ENCODE peak calls at places on chromosomes 12 and 14, in nine cellular contexts. L is K562; F is GM23248; R is small intestine; T is fibroblast of lung; S is transverse colon; H is SJSA1; W is body of pancreas; C is CD8-positive, alpha-beta memory T cell. A is an unnamed sample. For H3K4me1 and H3K36me3, the result is how much of the 10 kb centered on the place peaks cover.

GRCh38 chr14:89357655-89358297 is 59.3 kb downstream of the FOXN3 start:
- DNase-seq in L (no peak), F (no peak), R (no peak), T (peak), S (no peak), H (no peak), W (no peak), C (no peak), A (no peak)

GRCh38 chr12:14936224-14936861 is 2.0 kb downstream of the ERP27 start:
- DNase-seq in L (no peak), F (peak), R (no peak), T (no peak), S (no peak), H (no peak), W (peak), C (no peak), A (peak)

GRCh38 chr14:50403433-50403832 is 6.8 kb upstream of the CDKL1 start:
- DNase-seq in L (no peak), F (peak), R (no peak), T (peak), S (no peak), H (no peak), W (no peak), C (no peak), A (no peak)

GRCh38 chr14:39381366-39381765 is 50.9 kb downstream of the FBXO33 start:
- DNase-seq in L (no peak), F (no peak), R (no peak), T (no peak), S (no peak), H (peak), W (no peak), C (no peak), A (no peak)

GRCh38 chr12:88057994-88058718 is 29.0 kb upstream of the C12orf50 start:
- DNase-seq in L (no peak), F (peak), R (no peak), T (no peak), S (no peak), H (no peak), W (no peak), C (no peak), A (no peak)

GRCh38 chr12:74339211-74339610 is 198.4 kb upstream of the ATXN7L3B start:
- DNase-seq in L (no peak), F (no peak), R (no peak), T (no peak), S (no peak), H (peak), W (no peak), C (no peak), A (no peak)

GRCh38 chr12:12521044-12521485 is 41.6 kb downstream of the DUSP16 start:
- DNase-seq in L (no peak), F (no peak), R (peak), T (no peak), S (no peak), H (no peak), W (no peak), C (no peak), A (peak)

GRCh38 chr12:4518106-4518728 is 20.5 kb upstream of the RAD51AP1 start:
- DNase-seq in L (no peak), F (peak), R (no peak), T (peak), S (no peak), H (peak), W (no peak), C (no peak), A (no peak)

GRCh38 chr12:42259699-42260098 is 21.7 kb upstream of the YAF2 start:
- DNase-seq in L (no peak), F (no peak), R (no peak), T (no peak), S (no peak), H (no peak), W (no peak), C (no peak), A (no peak)

GRCh38 chr14:20642182-20642581 is 691 bp upstream of the OR6S1 start:
- DNase-seq in L (no peak), F (no peak), R (no peak), T (no peak), S (no peak), H (no peak), W (no peak), C (no peak), A (no peak)

GRCh38 chr12:103884316-103884715 is 43.3 kb upstream of the NT5DC3 start:
- DNase-seq in L (peak), F (peak), R (no peak), T (peak), S (peak), H (no peak), W (no peak), C (no peak), A (no peak)

GRCh38 chr14:66074546-66074945 is 411.6 kb upstream of the CCDC196 start:
- DNase-seq in L (no peak), F (no peak), R (no peak), T (no peak), S (no peak), H (no peak), W (no peak), C (no peak), A (no peak)

GRCh38 chr14:85528080-85528881 is 1.7 kb upstream of the FLRT2 start:
- DNase-seq in L (no peak), F (peak), R (no peak), T (peak), S (no peak), H (peak), W (peak), C (no peak), A (peak)

GRCh38 chr12:96985515-96986362 is 78.7 kb downstream of the NEDD1 start:
- DNase-seq in L (peak), F (peak), R (peak), T (no peak), S (peak), H (no peak), W (peak), C (peak), A (no peak)

GRCh38 chr12:2877959-2878732 is 1.1 kb downstream of the RHNO1 start:
- DNase-seq in L (no peak), F (peak), R (peak), T (peak), S (no peak), H (no peak), W (no peak), C (no peak), A (peak)

GRCh38 chr12:62995097-62995496 is 60.1 kb upstream of the PPM1H start:
- DNase-seq in L (no peak), F (no peak), R (no peak), T (no peak), S (no peak), H (no peak), W (no peak), C (no peak), A (no peak)

GRCh38 chr14:100891051-100891450 is 12.5 kb downstream of the RTL1 start:
- DNase-seq in L (no peak), F (no peak), R (no peak), T (no peak), S (peak), H (no peak), W (peak), C (no peak), A (no peak)

GRCh38 chr14:50937325-50937724 is 7.0 kb downstream of the PYGL start:
- DNase-seq in L (no peak), F (peak), R (no peak), T (peak), S (no peak), H (no peak), W (no peak), C (no peak), A (no peak)

GRCh38 chr12:53600490-53601295 is 25.5 kb downstream of the ATF7 start:
- DNase-seq in L (no peak), F (no peak), R (no peak), T (no peak), S (no peak), H (no peak), W (no peak), C (no peak), A (no peak)

GRCh38 chr14:96156804-96157760 is 47.6 kb upstream of the BDKRB2 start:
- DNase-seq in L (no peak), F (no peak), R (peak), T (no peak), S (no peak), H (no peak), W (no peak), C (no peak), A (no peak)

GRCh38 chr14:22671622-22672021 is 27.5 kb upstream of the OR6J1 start:
- DNase-seq in L (peak), F (peak), R (no peak), T (no peak), S (no peak), H (no peak), W (no peak), C (no peak), A (no peak)

GRCh38 chr14:32345311-32345771 is 16.2 kb downstream of the AKAP6 start:
- DNase-seq in L (no peak), F (peak), R (peak), T (peak), S (peak), H (no peak), W (no peak), C (no peak), A (no peak)

GRCh38 chr12:6627598-6627997 is 8.2 kb downstream of the LPAR5 start:
- DNase-seq in L (peak), F (no peak), R (no peak), T (no peak), S (no peak), H (no peak), W (no peak), C (peak), A (peak)

GRCh38 chr14:97443412-97443811 is 646.2 kb downstream of the VRK1 start:
- DNase-seq in L (no peak), F (no peak), R (no peak), T (no peak), S (no peak), H (no peak), W (no peak), C (no peak), A (no peak)

GRCh38 chr12:47024463-47024862 is 55.0 kb upstream of the PCED1B start:
- DNase-seq in L (no peak), F (peak), R (no peak), T (no peak), S (no peak), H (peak), W (no peak), C (no peak), A (no peak)

GRCh38 chr12:24444634-24445033 is 495.2 kb upstream of the SOX5 start:
- DNase-seq in L (no peak), F (no peak), R (no peak), T (no peak), S (no peak), H (no peak), W (no peak), C (no peak), A (no peak)

GRCh38 chr12:115051378-115051777 is 367.4 kb upstream of the TBX3 start:
- DNase-seq in L (no peak), F (no peak), R (no peak), T (no peak), S (no peak), H (no peak), W (no peak), C (no peak), A (no peak)

GRCh38 chr14:102323102-102323501 is 3.6 kb downstream of the ZNF839 start:
- DNase-seq in L (no peak), F (peak), R (peak), T (peak), S (peak), H (peak), W (peak), C (no peak), A (peak)

GRCh38 chr14:77031680-77032482 is 3.4 kb upstream of the IRF2BPL start:
- DNase-seq in L (no peak), F (peak), R (no peak), T (peak), S (peak), H (no peak), W (no peak), C (no peak), A (no peak)

GRCh38 chr14:89351364-89351957 is 65.6 kb downstream of the FOXN3 start:
- DNase-seq in L (no peak), F (peak), R (no peak), T (peak), S (peak), H (peak), W (peak), C (no peak), A (peak)

GRCh38 chr12:96099986-96100385 is 64.6 kb upstream of the LTA4H start:
- DNase-seq in L (no peak), F (no peak), R (no peak), T (no peak), S (no peak), H (no peak), W (no peak), C (no peak), A (no peak)

GRCh38 chr12:52847335-52848102 is 1.3 kb downstream of the KRT78 start:
- DNase-seq in L (peak), F (peak), R (no peak), T (no peak), S (no peak), H (no peak), W (no peak), C (no peak), A (no peak)

GRCh38 chr12:84911331-84912190 is 1.0 kb downstream of the SLC6A15 start:
- DNase-seq in L (no peak), F (peak), R (peak), T (peak), S (peak), H (peak), W (peak), C (no peak), A (peak)

GRCh38 chr12:50567926-50568325 is 63.1 kb downstream of the DIP2B start:
- DNase-seq in L (no peak), F (peak), R (peak), T (peak), S (no peak), H (peak), W (no peak), C (no peak), A (no peak)
- H3K4me1 ChIP-seq in L (under half), F (under half), R (under half), T (under half), S (under half), H (under half), W (half or more), C (under half), A (under half)

DNA sequence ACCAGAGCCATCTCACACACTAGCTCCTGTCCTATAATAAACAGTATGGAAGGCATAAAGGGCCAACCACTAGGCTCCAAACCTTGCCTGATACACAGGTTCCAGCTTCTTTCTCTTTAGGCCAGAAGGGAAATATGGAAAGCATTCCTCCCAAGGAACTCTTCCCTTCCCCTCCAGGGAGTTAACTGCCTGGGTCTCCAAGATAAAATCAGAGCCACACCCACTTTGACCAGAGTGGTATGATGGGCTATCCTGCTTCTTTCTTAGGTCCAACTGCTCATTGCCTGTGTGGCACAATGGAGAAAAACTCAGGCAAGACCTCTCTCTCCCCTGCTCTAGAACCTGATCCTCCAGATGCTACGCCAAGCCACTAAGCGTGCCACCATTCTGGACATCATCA is 2.1 kb downstream of the TSSK4 start:
- DNase-seq in L (no peak), F (no peak), R (no peak), T (no peak), S (no peak), H (no peak), W (peak), C (no peak), A (no peak)
- H3K36me3 ChIP-seq in L (half or more), F (under half), R (under half), T (under half), S (under half), H (half or more), W (under half), C (under half), A (half or more)

DNA sequence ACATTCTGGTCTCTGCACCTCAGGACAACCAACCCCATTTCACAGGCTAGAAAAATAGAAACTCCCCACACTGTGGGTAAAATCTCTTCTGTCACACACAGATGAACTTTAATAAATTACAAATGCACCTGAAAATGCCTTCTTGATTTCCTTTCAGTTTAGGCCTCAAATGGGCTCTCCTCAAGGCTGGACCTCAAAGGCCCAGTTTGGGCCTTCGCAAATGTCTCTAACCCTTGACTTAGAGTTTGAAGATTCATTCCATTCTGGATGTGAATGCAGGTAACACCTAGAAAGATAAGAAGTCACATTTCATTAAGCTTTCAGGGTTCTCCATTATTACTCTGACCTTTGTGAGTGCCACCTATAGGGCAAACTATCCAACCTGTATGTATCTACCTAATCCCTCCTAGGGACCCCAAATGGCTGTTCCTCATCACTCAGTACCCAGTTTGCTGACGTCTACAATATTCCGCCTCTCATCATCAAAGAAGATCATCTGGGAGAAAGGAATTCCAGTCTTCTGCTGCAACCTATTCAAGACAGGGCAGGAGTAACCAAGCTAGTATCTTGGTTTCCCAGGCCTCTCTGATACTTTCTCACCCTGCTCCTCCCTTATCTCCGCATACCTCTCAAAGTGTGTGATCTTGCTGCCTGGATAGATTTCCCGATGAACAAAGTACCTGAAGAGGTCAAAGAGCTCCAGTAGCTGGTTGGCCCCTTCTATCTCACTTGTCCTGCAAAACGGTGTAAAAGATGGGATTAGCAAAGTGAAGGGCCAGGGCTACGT is 771 bp upstream of the CHMP4A start:
- DNase-seq in L (no peak), F (no peak), R (no peak), T (no peak), S (no peak), H (no peak), W (no peak), C (no peak), A (no peak)
- H3K4me3 ChIP-seq in L (peak), F (peak), R (no peak), T (peak), S (peak), H (peak), W (no peak), C (peak), A (peak)

GRCh38 chr12:71164877-71165197 is 7.0 kb upstream of the TSPAN8 start:
- DNase-seq in L (no peak), F (no peak), R (peak), T (no peak), S (peak), H (peak), W (no peak), C (no peak), A (no peak)
- H3K4me1 ChIP-seq in L (under half), F (under half), R (under half), T (under half), S (under half), H (under half), W (half or more), C (under half), A (under half)